ENCODE peak calls at places on chromosomes 1 and 21, in six cellular contexts. L is H1, P is GM12878, Y is HepG2, H is WTC11, O is K562. S is an unnamed sample.

GRCh38 chr1:7253988-7254587 is 468.8 kb downstream of the CAMTA1 start:
- DNase-seq in P (no peak), O (no peak), Y (no peak), H (no peak), L (no peak), S (no peak)

GRCh38 chr1:37661401-37661800 is 26.7 kb upstream of the RSPO1 start:
- DNase-seq in H (no peak), L (no peak), P (no peak), Y (no peak), O (no peak), S (no peak)

GRCh38 chr1:236261898-236262297 is 19.9 kb downstream of the ERO1B start:
- DNase-seq in P (no peak), O (no peak), Y (no peak), H (no peak), L (no peak), S (no peak)

GRCh38 chr1:21914880-21915640 is 22.1 kb downstream of the HSPG2 start:
- DNase-seq in H (no peak), L (no peak), P (no peak), O (peak; percentile 62), Y (no peak), S (no peak)

GRCh38 chr1:1146026-1146425 is 27.7 kb upstream of the TTLL10 start:
- DNase-seq in H (no peak), P (no peak), O (no peak), L (no peak), Y (no peak), S (no peak)

GRCh38 chr1:223258751-223259177 is 105.2 kb downstream of the SUSD4 start:
- DNase-seq in Y (peak; percentile 10), O (peak; percentile 25), H (no peak), P (no peak), L (no peak), S (no peak)

GRCh38 chr1:58290685-58291372 is 255.7 kb downstream of the OMA1 start:
- DNase-seq in Y (no peak), P (no peak), O (no peak), L (peak; percentile 74), H (peak; percentile 72), S (peak; percentile 85)

GRCh38 chr1:154220970-154221814 is 437 bp downstream of the UBAP2L start:
- DNase-seq in L (peak; percentile 59), Y (no peak), P (no peak), H (peak; percentile 58), O (peak; percentile 85), S (peak; percentile 60)

GRCh38 chr1:172602706-172603105 is 56.2 kb upstream of the FASLG start:
- DNase-seq in O (no peak), L (no peak), P (no peak), Y (no peak), H (no peak), S (no peak)

GRCh38 chr1:184218436-184218835 is 166.9 kb downstream of the TSEN15 start:
- DNase-seq in L (no peak), P (no peak), Y (no peak), H (no peak), O (no peak), S (no peak)

GRCh38 chr1:54081306-54082270 is 28.2 kb downstream of the TCEANC2 start:
- DNase-seq in H (peak; percentile 93), O (peak; percentile 85), P (peak; percentile 23), Y (peak; percentile 87), L (peak; percentile 88), S (peak; percentile 97)

GRCh38 chr21:44874240-44874496 is 678 bp upstream of the PTTG1IP start:
- DNase-seq in O (no peak), H (no peak), P (no peak), L (no peak), Y (no peak), S (no peak)

GRCh38 chr1:33280091-33280661 is 23.9 kb downstream of the ZNF362 start:
- DNase-seq in Y (no peak), P (no peak), L (no peak), O (peak; percentile 45), H (peak; percentile 50), S (peak; percentile 31)

GRCh38 chr1:94953107-94953506 is 26.2 kb upstream of the CNN3 start:
- DNase-seq in O (no peak), H (no peak), L (no peak), P (no peak), Y (no peak), S (no peak)

GRCh38 chr1:105326883-105327282 is 1577.2 kb downstream of the AMY1C start:
- DNase-seq in Y (no peak), O (no peak), H (no peak), L (no peak), P (no peak), S (no peak)

GRCh38 chr1:92118826-92119225 is 38.7 kb downstream of the BTBD8 start:
- DNase-seq in O (no peak), P (no peak), H (no peak), Y (no peak), L (no peak), S (no peak)

GRCh38 chr1:218499021-218499691 is 154.0 kb downstream of the TGFB2 start:
- DNase-seq in Y (no peak), P (no peak), O (no peak), H (no peak), L (no peak), S (no peak)

GRCh38 chr21:29196021-29196663 is 65.7 kb downstream of the MAP3K7CL start:
- DNase-seq in L (no peak), O (peak; percentile 75), H (no peak), Y (peak; percentile 70), P (peak; percentile 90), S (peak; percentile 33)

GRCh38 chr1:154768456-154769125 is 101.5 kb downstream of the KCNN3 start:
- DNase-seq in H (no peak), P (no peak), O (no peak), Y (no peak), L (no peak), S (no peak)

GRCh38 chr1:95916616-95917015 is 682.6 kb downstream of the RWDD3 start:
- DNase-seq in L (no peak), Y (no peak), P (no peak), H (no peak), O (no peak), S (peak; percentile 62)

GRCh38 chr1:159751022-159751421 is 29.7 kb upstream of the DUSP23 start:
- DNase-seq in P (no peak), L (no peak), O (no peak), Y (no peak), H (no peak), S (no peak)

GRCh38 chr1:159753386-159753785 is 27.4 kb upstream of the DUSP23 start:
- DNase-seq in O (no peak), L (no peak), H (no peak), P (no peak), Y (no peak), S (no peak)

GRCh38 chr1:159752135-159752580 is 28.6 kb upstream of the DUSP23 start:
- DNase-seq in P (no peak), H (no peak), L (no peak), Y (peak; percentile 21), O (no peak), S (no peak)

GRCh38 chr1:159756397-159756796 is 24.4 kb upstream of the DUSP23 start:
- DNase-seq in L (no peak), H (no peak), P (no peak), Y (no peak), O (no peak), S (no peak)

GRCh38 chr1:159755608-159756007 is 25.2 kb upstream of the DUSP23 start:
- DNase-seq in O (no peak), H (no peak), L (no peak), Y (no peak), P (no peak), S (no peak)
- TF ChIP-seq CREB1 in O (no peak), H (no peak), L (no peak), Y (no peak), P (no peak), S (no peak)

DNA sequence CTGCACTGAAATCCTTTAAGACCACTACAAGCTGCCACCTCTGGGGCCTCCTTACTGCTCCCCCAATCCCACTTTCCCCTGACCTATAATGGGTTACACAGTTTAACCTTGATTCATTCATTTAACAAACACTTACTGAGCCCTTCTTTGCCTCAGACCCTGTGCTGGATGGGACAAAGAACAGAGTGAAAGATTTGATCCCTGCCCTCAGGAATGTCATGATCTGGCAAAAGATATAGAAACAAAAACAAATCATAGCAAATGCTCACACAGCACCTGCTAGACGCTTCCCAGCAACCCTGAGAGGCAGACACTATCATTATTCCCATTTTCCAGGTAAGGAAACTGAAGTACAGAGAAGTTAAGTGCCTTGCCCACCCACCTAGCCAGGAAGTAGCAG is 7.0 kb upstream of the AUNIP start:
- DNase-seq in L (no peak), Y (peak; percentile 53), H (no peak), O (peak; percentile 3), P (no peak), S (no peak)
- TF ChIP-seq CREB1 in L (no peak), Y (no peak), H (no peak), O (no peak), P (no peak), S (no peak)

DNA sequence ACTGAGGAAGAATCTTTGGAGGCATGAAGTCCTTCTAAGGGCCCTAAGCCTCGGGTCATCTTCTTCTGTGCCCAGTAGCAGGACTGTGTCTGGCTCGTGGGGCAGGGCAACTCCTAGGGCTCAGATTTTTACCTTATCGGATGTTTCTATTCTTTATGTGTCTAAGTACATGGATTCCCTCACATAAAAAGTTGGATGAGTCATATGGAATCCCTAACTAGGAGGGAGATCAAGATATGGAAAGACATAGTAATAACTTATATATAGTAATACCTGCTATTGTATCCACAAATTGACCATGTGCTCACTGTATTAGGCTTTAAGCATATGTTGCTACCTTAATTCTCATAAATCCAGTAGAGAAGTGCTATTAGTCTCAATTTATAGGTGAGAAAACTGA is 364.5 kb upstream of the CAMK1G start:
- DNase-seq in O (no peak), Y (no peak), H (no peak), P (no peak), L (no peak), S (no peak)
- TF ChIP-seq CREB1 in O (no peak), Y (no peak), H (no peak), P (no peak), L (no peak), S (no peak)

GRCh38 chr1:3881191-3881475 is 18.9 kb downstream of the C1orf174 start:
- DNase-seq in L (no peak), H (no peak), O (no peak), P (no peak), Y (no peak), S (no peak)
- TF ChIP-seq CREB1 in L (no peak), H (no peak), O (no peak), P (no peak), Y (no peak), S (no peak)

S was measured in GM23338.